ENCODE peak calls at places on chromosomes 7 and 10, in six cellular contexts. L is colonic mucosa, A is neuronal stem cell, Q is endothelial cell of umbilical vein, O is fibroblast of lung, E is mesenchymal stem cell. V is an unnamed sample.

GRCh38 chr7:149866817-149867447 is 6.8 kb upstream of the ATP6V0E2 start:
- DNase-seq in L (no peak), A (no peak), Q (no peak), O (peak), E (no peak), V (no peak)

GRCh38 chr10:100654835-100655759 is 90.3 kb upstream of the PAX2 start:
- DNase-seq in L (no peak), A (no peak), Q (no peak), O (no peak), E (no peak), V (peak)

GRCh38 chr7:149718730-149719049 is 54.7 kb downstream of the ZNF467 start:
- DNase-seq in L (no peak), A (no peak), Q (no peak), O (no peak), E (no peak), V (no peak)

GRCh38 chr7:151512353-151512752 is 7.3 kb downstream of the RHEB start:
- DNase-seq in L (no peak), A (no peak), Q (no peak), O (no peak), E (no peak), V (no peak)

GRCh38 chr10:45602082-45602730 is 70.4 kb downstream of the ZFAND4 start:
- DNase-seq in L (no peak), A (no peak), Q (no peak), O (peak), E (peak), V (peak)

GRCh38 chr7:18165176-18165575 is 137.5 kb upstream of the PRPS1L1 start:
- DNase-seq in L (no peak), A (no peak), Q (no peak), O (no peak), E (no peak), V (no peak)

GRCh38 chr7:128794020-128794419 is 2.3 kb downstream of the CCDC136 start:
- DNase-seq in L (no peak), A (no peak), Q (no peak), O (no peak), E (no peak), V (no peak)

GRCh38 chr10:62199584-62199983 is 69.1 kb downstream of the RTKN2 start:
- DNase-seq in L (no peak), A (no peak), Q (no peak), O (no peak), E (no peak), V (no peak)

GRCh38 chr7:36400606-36401005 is 10.9 kb downstream of the ANLN start:
- DNase-seq in L (no peak), A (no peak), Q (no peak), O (no peak), E (no peak), V (peak)

GRCh38 chr10:24571870-24572450 is 151.7 kb downstream of the ARHGAP21 start:
- DNase-seq in L (no peak), A (no peak), Q (no peak), O (no peak), E (no peak), V (no peak)

GRCh38 chr7:24825931-24826661 is 68.8 kb upstream of the GSDME start:
- DNase-seq in L (peak), A (no peak), Q (peak), O (peak), E (peak), V (peak)

GRCh38 chr10:78541528-78542470 is 508.1 kb downstream of the RPS24 start:
- DNase-seq in L (peak), A (no peak), Q (no peak), O (peak), E (peak), V (peak)

GRCh38 chr7:40945788-40946187 is 757.1 kb downstream of the INHBA start:
- DNase-seq in L (no peak), A (no peak), Q (no peak), O (no peak), E (no peak), V (peak)

GRCh38 chr7:50952544-50952943 is 169.8 kb upstream of the GRB10 start:
- DNase-seq in L (no peak), A (no peak), Q (no peak), O (no peak), E (no peak), V (no peak)

GRCh38 chr7:101586078-101586941 is 42.8 kb downstream of the MYL10 start:
- DNase-seq in L (peak), A (no peak), Q (no peak), O (no peak), E (no peak), V (no peak)

GRCh38 chr7:3089493-3089892 is 45.8 kb upstream of the CARD11 start:
- DNase-seq in L (no peak), A (peak), Q (peak), O (peak), E (peak), V (peak)

GRCh38 chr7:42739591-42739990 is 172.3 kb downstream of the C7orf25 start:
- DNase-seq in L (no peak), A (no peak), Q (no peak), O (no peak), E (no peak), V (peak)

GRCh38 chr7:128830231-128831177 is at the start of gene FLNC:
- DNase-seq in L (no peak), A (no peak), Q (peak), O (peak), E (peak), V (peak)

GRCh38 chr7:27032843-27033242 is 63.0 kb downstream of the HOXA1 start:
- DNase-seq in L (no peak), A (no peak), Q (no peak), O (peak), E (peak), V (peak)
- H3K9ac ChIP-seq in L (no peak), A (no peak), Q (no peak), O (no peak), E (peak), V (peak)

DNA sequence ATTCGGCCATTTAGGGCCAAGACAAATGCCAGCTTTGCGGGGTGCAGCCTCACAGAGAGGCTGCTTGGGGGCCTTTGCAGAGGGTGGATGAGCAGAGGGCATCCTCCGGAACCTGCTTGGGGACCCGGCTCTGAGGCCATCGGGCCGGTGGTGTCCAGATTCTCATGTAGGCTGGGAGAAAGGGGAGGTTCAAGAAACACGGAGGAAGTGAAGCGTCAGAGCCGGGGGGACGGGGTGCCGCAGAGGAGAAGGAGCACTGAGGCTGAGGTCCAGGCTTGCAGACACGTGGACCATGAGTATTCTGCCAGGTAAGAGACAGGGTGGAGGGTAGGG is 150.7 kb upstream of the SHH start:
- DNase-seq in L (no peak), A (no peak), Q (no peak), O (no peak), E (no peak), V (no peak)
- H3K4me3 ChIP-seq in L (no peak), A (no peak), Q (no peak), O (no peak), E (no peak), V (no peak)

GRCh38 chr10:119598397-119598796 is 1.6 kb upstream of the TIAL1 start:
- DNase-seq in L (no peak), A (no peak), Q (no peak), O (no peak), E (no peak), V (no peak)
- H3K9ac ChIP-seq in L (no peak), A (no peak), Q (no peak), O (no peak), E (no peak), V (no peak)

GRCh38 chr10:21517983-21518628 is 7.4 kb downstream of the SKIDA1 start:
- DNase-seq in L (no peak), A (no peak), Q (no peak), O (peak), E (peak), V (peak)

GRCh38 chr10:21517134-21517982 is 8.1 kb downstream of the SKIDA1 start:
- DNase-seq in L (no peak), A (no peak), Q (peak), O (peak), E (peak), V (peak)

GRCh38 chr10:21519981-21520436 is 5.5 kb downstream of the SKIDA1 start:
- DNase-seq in L (no peak), A (no peak), Q (peak), O (peak), E (peak), V (peak)

GRCh38 chr10:21519327-21519933 is 6.1 kb downstream of the SKIDA1 start:
- DNase-seq in L (no peak), A (no peak), Q (no peak), O (peak), E (no peak), V (peak)

DNA sequence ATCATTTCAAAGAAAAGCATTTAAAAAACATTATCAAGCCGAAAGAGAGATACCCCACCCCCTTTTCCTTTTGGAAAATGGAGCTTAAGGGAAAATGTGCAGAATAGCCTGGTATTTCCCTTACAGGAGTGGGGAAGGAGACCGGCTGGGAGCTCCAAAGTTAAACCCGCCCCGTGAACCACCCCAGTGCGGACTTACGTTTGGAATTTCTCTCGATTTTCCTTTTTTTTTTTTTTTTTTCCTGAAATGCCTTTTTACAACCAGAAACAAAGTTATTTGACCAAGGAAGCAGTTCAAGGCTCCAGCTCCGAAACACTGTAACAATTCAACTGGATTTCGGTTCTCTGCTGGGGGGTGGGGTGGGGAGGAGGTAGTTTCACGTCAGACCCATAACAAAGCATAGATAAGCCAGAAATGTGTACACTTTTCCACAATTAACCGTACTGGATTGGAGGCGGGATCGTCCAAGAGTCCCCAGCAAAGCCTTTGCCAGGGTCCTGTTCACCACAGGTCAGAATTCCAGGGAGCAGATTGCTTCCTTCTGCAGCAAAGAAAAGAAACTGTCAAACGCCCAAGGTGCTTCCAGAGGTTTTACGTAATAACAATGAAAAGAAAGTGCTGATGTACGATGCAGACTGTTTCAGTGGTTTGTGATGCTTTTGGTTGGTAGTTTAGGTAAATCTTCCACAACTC is 6.7 kb downstream of the SKIDA1 start:
- DNase-seq in L (no peak), A (no peak), Q (peak), O (no peak), E (peak), V (peak)
- H3K4me3 ChIP-seq in L (no peak), A (peak), Q (peak), O (peak), E (peak), V (peak)

GRCh38 chr7:132065193-132065972 is 509.0 kb upstream of the PODXL start:
- DNase-seq in L (peak), A (no peak), Q (peak), O (peak), E (peak), V (peak)
- H3K9ac ChIP-seq in L (no peak), A (no peak), Q (peak), O (no peak), E (peak), V (peak)

GRCh38 chr10:86957471-86958108 is at the start of gene MMRN2:
- DNase-seq in L (no peak), A (no peak), Q (peak), O (no peak), E (no peak), V (no peak)
- H3K4me3 ChIP-seq in L (no peak), A (no peak), Q (peak), O (no peak), E (no peak), V (no peak)

DNA sequence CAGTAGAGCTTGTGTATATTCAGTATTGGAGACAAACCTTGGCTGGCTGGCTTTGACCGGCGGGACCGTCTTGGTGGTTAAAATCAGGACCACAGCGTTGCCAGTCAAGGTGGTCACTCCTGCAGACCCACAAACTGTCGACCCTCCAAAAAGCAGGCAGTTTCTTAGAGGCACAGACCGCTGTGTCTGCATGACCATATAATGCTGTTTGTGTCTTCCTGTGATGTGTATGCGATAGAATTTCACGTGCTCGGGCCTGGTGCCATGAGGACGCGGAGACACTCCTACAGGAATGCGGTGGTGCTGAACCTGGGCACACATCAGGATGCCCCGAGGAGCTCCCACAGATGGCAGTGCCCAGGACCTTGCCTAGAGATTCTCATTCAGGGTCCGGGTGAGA is 34.8 kb downstream of the BNIP3 start:
- DNase-seq in L (no peak), A (no peak), Q (peak), O (no peak), E (no peak), V (no peak)
- H3K9ac ChIP-seq in L (no peak), A (no peak), Q (peak), O (no peak), E (no peak), V (no peak)

GRCh38 chr10:43267811-43268210 is 946 bp upstream of the RASGEF1A start:
- DNase-seq in L (peak), A (no peak), Q (no peak), O (no peak), E (no peak), V (no peak)

GRCh38 chr10:43263551-43264323 is 3.1 kb downstream of the RASGEF1A start:
- DNase-seq in L (no peak), A (no peak), Q (no peak), O (no peak), E (no peak), V (peak)

GRCh38 chr10:43264324-43264986 is 2.4 kb downstream of the RASGEF1A start:
- DNase-seq in L (no peak), A (no peak), Q (no peak), O (no peak), E (no peak), V (no peak)

GRCh38 chr10:43264987-43265798 is 1.7 kb downstream of the RASGEF1A start:
- DNase-seq in L (peak), A (no peak), Q (no peak), O (no peak), E (no peak), V (no peak)

GRCh38 chr10:43265799-43266721 is 805 bp downstream of the RASGEF1A start:
- DNase-seq in L (peak), A (no peak), Q (no peak), O (no peak), E (no peak), V (peak)
- H3K4me3 ChIP-seq in L (no peak), A (no peak), Q (no peak), O (no peak), E (no peak), V (no peak)

GRCh38 chr7:98771519-98772241 is 98.1 kb downstream of the TMEM130 start:
- DNase-seq in L (peak), A (peak), Q (no peak), O (peak), E (peak), V (peak)

GRCh38 chr7:98774893-98775292 is 94.9 kb downstream of the TMEM130 start:
- DNase-seq in L (no peak), A (no peak), Q (no peak), O (no peak), E (no peak), V (no peak)

GRCh38 chr7:98777051-98777450 is 92.8 kb downstream of the TMEM130 start:
- DNase-seq in L (no peak), A (no peak), Q (no peak), O (no peak), E (no peak), V (no peak)

GRCh38 chr7:98772242-98772603 is 97.6 kb downstream of the TMEM130 start:
- DNase-seq in L (no peak), A (no peak), Q (no peak), O (no peak), E (no peak), V (no peak)
- H3K9ac ChIP-seq in L (no peak), A (no peak), Q (no peak), O (no peak), E (no peak), V (no peak)

V was measured in GM23248.